ENCODE peak calls at places on chromosomes 4 and X, in nine cellular contexts. G is endodermal cell; F is lung; K is left kidney; J is activated CD4-positive, alpha-beta T cell treated with anti-CD3 and anti-CD28 coated beads, Interleukin-2, amount 10 ng/mL, durations not matched to agents 7 days and 5 days; B is M059J; H is NCI-H524; D is psoas muscle; W is lower leg skin. R is an unnamed sample.
A peak's percentile ranks its signal among the peaks of the same experiment; 100 is the strongest.

GRCh38 chr4:76589402-76589801 is 154.4 kb downstream of the SHROOM3 start:
- DNase-seq in G (peak; percentile 65), F (peak; percentile 45), K (peak; percentile 53), J (no peak), B (peak; percentile 60), H (no peak), D (no peak), W (no peak), R (no peak)

GRCh38 chr4:139619644-139620043 is 46.0 kb upstream of the MGST2 start:
- DNase-seq in G (peak; percentile 65), F (no peak), K (peak; percentile 31), J (peak; percentile 31), B (peak; percentile 46), H (peak; percentile 13), D (no peak), W (no peak), R (no peak)

GRCh38 chr4:140133576-140133975 is 20.4 kb downstream of the MAML3 start:
- DNase-seq in G (no peak), F (no peak), K (no peak), J (no peak), B (no peak), H (no peak), D (no peak), W (no peak), R (no peak)

GRCh38 chr4:38867478-38868054 is at the start of gene FAM114A1:
- DNase-seq in G (peak; percentile 88), F (peak; percentile 80), K (peak; percentile 91), J (no peak), B (peak; percentile 84), H (peak; percentile 69), D (peak; percentile 90), W (peak; percentile 94), R (peak; percentile 94)

GRCh38 chrX:20666316-20666715 is 399.6 kb upstream of the RPS6KA3 start:
- DNase-seq in G (no peak), F (no peak), K (no peak), J (no peak), B (no peak), H (no peak), D (no peak), W (no peak), R (no peak)

GRCh38 chr4:140947507-140947906 is 185.8 kb downstream of the RNF150 start:
- DNase-seq in G (no peak), F (no peak), K (no peak), J (no peak), B (peak; percentile 43), H (no peak), D (no peak), W (no peak), R (no peak)

GRCh38 chr4:11914406-11914805 is 485.7 kb upstream of the HS3ST1 start:
- DNase-seq in G (peak; percentile 49), F (no peak), K (peak; percentile 13), J (no peak), B (peak; percentile 1), H (no peak), D (no peak), W (no peak), R (no peak)

GRCh38 chr4:40232610-40233009 is 35.8 kb downstream of the RHOH start:
- DNase-seq in G (no peak), F (no peak), K (no peak), J (no peak), B (no peak), H (no peak), D (no peak), W (no peak), R (peak; percentile 5)

GRCh38 chrX:35439042-35439639 is 359.0 kb upstream of the MAGEB16 start:
- DNase-seq in G (no peak), F (no peak), K (no peak), J (no peak), B (no peak), H (no peak), D (no peak), W (no peak), R (no peak)

GRCh38 chrX:54271661-54272060 is 86.2 kb downstream of the WNK3 start:
- DNase-seq in G (no peak), F (no peak), K (no peak), J (no peak), B (no peak), H (no peak), D (no peak), W (no peak), R (no peak)

GRCh38 chr4:22021116-22021515 is 72.5 kb upstream of the KCNIP4 start:
- DNase-seq in G (no peak), F (no peak), K (no peak), J (no peak), B (peak; percentile 1), H (no peak), D (no peak), W (no peak), R (no peak)

GRCh38 chr4:2848449-2848848 is 4.8 kb downstream of the ADD1 start:
- DNase-seq in G (no peak), F (peak; percentile 29), K (no peak), J (no peak), B (peak; percentile 29), H (no peak), D (no peak), W (no peak), R (no peak)

GRCh38 chr4:10024303-10024702 is 3.0 kb upstream of the SLC2A9 start:
- DNase-seq in G (peak; percentile 15), F (no peak), K (no peak), J (no peak), B (no peak), H (no peak), D (no peak), W (peak; percentile 68), R (no peak)

GRCh38 chr4:13527983-13528822 is 16.1 kb downstream of the NKX3-2 start:
- DNase-seq in G (no peak), F (no peak), K (peak; percentile 20), J (no peak), B (no peak), H (peak; percentile 37), D (no peak), W (peak; percentile 58), R (peak; percentile 81)

GRCh38 chr4:2537011-2537830 is 774 bp downstream of the FAM193A start:
- DNase-seq in G (peak; percentile 78), F (peak; percentile 60), K (peak; percentile 80), J (peak; percentile 46), B (peak; percentile 48), H (peak; percentile 37), D (peak; percentile 78), W (peak; percentile 87), R (peak; percentile 87)

GRCh38 chr4:73450398-73451004 is 14.5 kb downstream of the AFP start:
- DNase-seq in G (peak; percentile 73), F (no peak), K (peak; percentile 34), J (no peak), B (peak; percentile 92), H (peak; percentile 24), D (peak; percentile 52), W (no peak), R (no peak)

GRCh38 chrX:40278340-40279090 is 180.8 kb upstream of the BCOR start:
- DNase-seq in G (no peak), F (no peak), K (peak; percentile 44), J (peak; percentile 61), B (peak; percentile 74), H (no peak), D (no peak), W (no peak), R (no peak)

GRCh38 chr4:118948545-118949144 is 60.0 kb downstream of the SYNPO2 start:
- DNase-seq in G (no peak), F (no peak), K (no peak), J (no peak), B (no peak), H (no peak), D (no peak), W (no peak), R (no peak)

GRCh38 chrX:133726642-133727041 is 258.8 kb downstream of the GPC3 start:
- DNase-seq in G (no peak), F (no peak), K (no peak), J (no peak), B (no peak), H (no peak), D (no peak), W (no peak), R (no peak)

GRCh38 chr4:1491630-1492457 is 85.6 kb upstream of the NKX1-1 start:
- DNase-seq in G (peak; percentile 31), F (no peak), K (no peak), J (no peak), B (no peak), H (no peak), D (peak; percentile 39), W (no peak), R (no peak)

GRCh38 chrX:40260123-40260751 is 162.5 kb upstream of the BCOR start:
- DNase-seq in G (no peak), F (peak; percentile 59), K (no peak), J (no peak), B (peak; percentile 26), H (peak; percentile 49), D (no peak), W (no peak), R (no peak)

GRCh38 chrX:9252182-9252581 is 212.7 kb upstream of the TBL1X start:
- DNase-seq in G (peak; percentile 48), F (no peak), K (no peak), J (no peak), B (no peak), H (no peak), D (no peak), W (no peak), R (no peak)

GRCh38 chr4:109699553-109700225 is 3.6 kb downstream of the CASP6 start:
- DNase-seq in G (no peak), F (no peak), K (no peak), J (no peak), B (no peak), H (no peak), D (no peak), W (no peak), R (no peak)

GRCh38 chr4:1406416-1406945 is at the start of gene NKX1-1:
- DNase-seq in G (peak; percentile 66), F (no peak), K (no peak), J (no peak), B (no peak), H (no peak), D (no peak), W (peak; percentile 32), R (no peak)

GRCh38 chr4:75289843-75290616 is 224.2 kb downstream of the RCHY1 start:
- DNase-seq in G (peak; percentile 87), F (no peak), K (peak; percentile 94), J (no peak), B (peak; percentile 11), H (peak; percentile 18), D (no peak), W (no peak), R (no peak)

GRCh38 chr4:104352211-104352610 is 142.5 kb downstream of the CXXC4 start:
- DNase-seq in G (peak; percentile 64), F (no peak), K (no peak), J (no peak), B (no peak), H (no peak), D (peak; percentile 26), W (no peak), R (no peak)

GRCh38 chr4:85715996-85716737 is 241.2 kb downstream of the ARHGAP24 start:
- DNase-seq in G (no peak), F (no peak), K (no peak), J (no peak), B (peak; percentile 47), H (no peak), D (no peak), W (no peak), R (no peak)

GRCh38 chrX:11665144-11666040 is at the start of gene ARHGAP6:
- DNase-seq in G (peak; percentile 81), F (no peak), K (peak; percentile 86), J (no peak), B (peak; percentile 54), H (peak; percentile 63), D (peak; percentile 82), W (peak; percentile 85), R (no peak)

GRCh38 chrX:119156241-119156640 is 28.6 kb upstream of the KIAA1210 start:
- DNase-seq in G (no peak), F (no peak), K (no peak), J (no peak), B (no peak), H (no peak), D (no peak), W (no peak), R (no peak)

GRCh38 chrX:72131317-72132294 is at the start of gene RTL5:
- DNase-seq in G (peak; percentile 88), F (peak; percentile 87), K (peak; percentile 98), J (peak; percentile 17), B (peak; percentile 82), H (peak; percentile 98), D (peak; percentile 91), W (peak; percentile 95), R (peak; percentile 93)

GRCh38 chrX:101759000-101759399 is 99.3 kb upstream of the ARMCX2 start:
- DNase-seq in G (peak; percentile 85), F (no peak), K (peak; percentile 65), J (peak; percentile 29), B (peak; percentile 48), H (peak; percentile 42), D (peak; percentile 47), W (no peak), R (no peak)

R was measured in osteocyte.